ENCODE peak calls at places on chromosomes 13 and 19, in four cellular contexts. Y is lower lobe of right lung, Q is cardiac muscle cell, J is dorsolateral prefrontal cortex. S is an unnamed sample.

GRCh38 chr13:76942363-76942762 is 5.9 kb upstream of the ACOD1 start:
- DNase-seq in Y (no peak), Q (no peak), J (no peak), S (no peak)

GRCh38 chr19:32877977-32878745 is 8.6 kb upstream of the SLC7A9 start:
- DNase-seq in Y (no peak), Q (no peak), J (no peak), S (no peak)

GRCh38 chr13:24678151-24678550 is 2.1 kb upstream of the ATP12A start:
- DNase-seq in Y (no peak), Q (no peak), J (no peak), S (no peak)

GRCh38 chr13:105513448-105513847 is 1022.0 kb downstream of the EFNB2 start:
- DNase-seq in Y (no peak), Q (no peak), J (no peak), S (no peak)

GRCh38 chr19:2201473-2202148 is 34.5 kb downstream of the PLEKHJ1 start:
- DNase-seq in Y (no peak), Q (no peak), J (no peak), S (no peak)

GRCh38 chr19:12985049-12985776 is 10.1 kb upstream of the NFIX start:
- DNase-seq in Y (no peak), Q (no peak), J (peak; percentile 96), S (no peak)

GRCh38 chr19:49468746-49469447 is 5.1 kb upstream of the FLT3LG start:
- DNase-seq in Y (no peak), Q (peak; percentile 66), J (no peak), S (no peak)

GRCh38 chr19:56525214-56525860 is 13.4 kb upstream of the ZFP28 start:
- DNase-seq in Y (no peak), Q (no peak), J (no peak), S (no peak)

GRCh38 chr13:114283581-114283980 is 2.2 kb downstream of the UPF3A start:
- DNase-seq in Y (no peak), Q (peak; percentile 13), J (no peak), S (no peak)

DNA sequence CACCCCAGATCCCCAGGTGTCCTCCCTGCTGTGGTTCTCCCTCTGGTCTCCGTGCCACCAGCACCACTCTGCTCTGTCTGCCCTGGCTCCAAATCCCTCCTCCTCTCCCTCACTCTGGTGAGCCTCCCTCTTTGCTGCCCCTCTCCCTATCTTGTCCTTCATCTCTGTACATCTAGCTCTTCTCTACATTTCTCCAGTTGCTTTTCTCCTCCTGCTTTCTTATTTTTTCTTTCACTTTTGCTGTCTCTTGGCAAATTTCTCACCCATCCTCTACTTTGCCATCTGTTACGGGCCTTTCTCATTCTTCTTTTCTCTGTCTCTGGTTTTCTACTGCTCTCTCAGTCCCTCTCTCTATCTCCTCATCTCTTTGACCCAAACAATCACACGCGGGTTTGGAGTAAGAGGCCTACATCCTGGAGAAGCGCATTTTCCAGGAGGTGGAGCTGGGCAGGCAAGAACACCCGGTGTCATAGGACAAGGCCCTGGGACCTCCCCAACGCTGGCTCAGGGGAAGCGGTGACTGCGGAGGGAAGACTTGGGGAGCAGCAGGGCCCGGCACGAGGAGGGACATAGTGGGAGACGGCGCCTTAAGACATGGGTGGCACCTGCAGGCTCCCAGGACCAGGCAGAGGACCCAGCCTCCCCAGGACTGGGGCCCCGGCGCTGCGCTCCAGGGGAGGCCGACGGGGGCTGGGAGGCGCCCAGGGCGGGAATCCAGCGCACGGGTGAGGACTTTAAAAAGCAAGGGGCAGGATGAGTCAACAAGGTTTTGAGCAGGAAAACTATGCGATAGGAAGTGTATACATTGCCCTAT is 9.9 kb downstream of the ZNF611 start:
- DNase-seq in Y (no peak), Q (no peak), J (no peak), S (no peak)
- TF ChIP-seq CTCF in Y (no peak), Q (no peak), J (no peak), S (no peak)

DNA sequence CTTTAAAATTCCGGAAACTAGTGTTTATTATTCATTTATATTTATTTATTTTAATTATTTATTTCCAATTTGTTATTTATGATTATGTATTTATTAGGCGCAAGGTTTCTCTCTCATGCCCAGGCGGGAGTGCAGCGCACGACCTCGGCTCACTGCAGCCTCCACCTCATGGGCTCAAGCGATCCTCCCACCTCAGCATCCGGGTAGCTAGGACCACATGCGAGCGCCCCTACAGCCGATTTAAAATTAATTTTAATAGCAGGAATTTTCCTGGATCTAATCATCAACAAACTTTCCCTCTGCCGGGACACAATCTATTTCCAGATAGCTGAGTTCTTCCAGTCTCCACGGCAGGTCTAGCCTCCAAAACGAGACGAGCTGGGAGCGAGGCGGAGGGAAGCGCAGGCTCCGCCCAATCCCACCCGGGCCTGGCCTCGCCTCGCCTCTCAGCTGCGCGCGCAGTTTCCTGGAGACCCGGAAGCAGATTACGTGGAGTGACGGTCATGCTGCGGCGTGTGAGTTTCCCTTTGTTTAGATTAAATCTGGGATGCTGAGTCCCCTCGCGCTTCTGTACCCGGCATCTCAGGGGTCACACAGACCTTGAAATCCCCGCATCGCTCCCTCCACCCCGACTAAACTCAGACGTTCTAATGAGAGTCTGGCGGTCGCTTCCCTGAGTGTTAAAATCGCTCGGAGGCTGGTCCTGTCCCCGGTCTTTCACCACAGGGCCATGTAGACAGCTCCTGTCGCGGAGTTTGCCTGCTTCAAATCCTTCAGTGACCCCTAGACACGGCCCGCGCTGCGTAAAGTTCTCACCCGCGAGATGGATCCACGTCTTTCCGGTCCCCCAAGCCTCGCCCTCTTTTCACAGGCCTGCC is at the start of gene ZNF880:
- DNase-seq in Y (peak; percentile 94), Q (peak; percentile 89), J (peak; percentile 83), S (no peak)
- TF ChIP-seq CTCF in Y (no peak), Q (no peak), J (no peak), S (no peak)

DNA sequence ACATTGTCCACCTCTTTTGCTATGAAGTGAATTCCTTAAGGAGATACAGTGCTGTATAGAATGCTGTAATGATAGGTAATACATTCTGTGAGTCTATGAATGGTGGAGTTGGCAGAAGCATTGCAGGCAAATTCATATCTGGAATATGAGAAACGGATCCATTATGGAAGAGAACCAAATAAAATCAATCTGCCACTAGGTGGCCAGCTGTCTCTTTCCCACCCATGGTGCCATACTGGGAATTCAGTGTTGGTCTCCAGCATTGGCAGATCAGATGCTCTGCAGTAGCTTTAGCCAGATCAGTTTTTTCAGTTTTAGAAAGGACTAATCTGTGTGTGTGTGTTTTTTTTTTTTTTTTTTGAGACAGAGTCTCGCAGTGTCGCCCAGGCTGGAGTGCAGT is 27.6 kb downstream of the DNAJC3 start:
- DNase-seq in Y (no peak), Q (no peak), J (no peak), S (no peak)
- TF ChIP-seq CTCF in Y (no peak), Q (peak; percentile 30), J (no peak), S (peak; percentile 30)

GRCh38 chr19:48394331-48395169 is 1.1 kb downstream of the GRIN2D start:
- DNase-seq in Y (no peak), Q (no peak), J (no peak), S (no peak)

GRCh38 chr19:48393196-48393558 is 291 bp upstream of the GRIN2D start:
- DNase-seq in Y (no peak), Q (no peak), J (no peak), S (no peak)

GRCh38 chr19:48395170-48395455 is 1.6 kb downstream of the GRIN2D start:
- DNase-seq in Y (no peak), Q (no peak), J (no peak), S (no peak)

GRCh38 chr19:48395499-48395898 is 2.0 kb downstream of the GRIN2D start:
- DNase-seq in Y (no peak), Q (no peak), J (no peak), S (no peak)

DNA sequence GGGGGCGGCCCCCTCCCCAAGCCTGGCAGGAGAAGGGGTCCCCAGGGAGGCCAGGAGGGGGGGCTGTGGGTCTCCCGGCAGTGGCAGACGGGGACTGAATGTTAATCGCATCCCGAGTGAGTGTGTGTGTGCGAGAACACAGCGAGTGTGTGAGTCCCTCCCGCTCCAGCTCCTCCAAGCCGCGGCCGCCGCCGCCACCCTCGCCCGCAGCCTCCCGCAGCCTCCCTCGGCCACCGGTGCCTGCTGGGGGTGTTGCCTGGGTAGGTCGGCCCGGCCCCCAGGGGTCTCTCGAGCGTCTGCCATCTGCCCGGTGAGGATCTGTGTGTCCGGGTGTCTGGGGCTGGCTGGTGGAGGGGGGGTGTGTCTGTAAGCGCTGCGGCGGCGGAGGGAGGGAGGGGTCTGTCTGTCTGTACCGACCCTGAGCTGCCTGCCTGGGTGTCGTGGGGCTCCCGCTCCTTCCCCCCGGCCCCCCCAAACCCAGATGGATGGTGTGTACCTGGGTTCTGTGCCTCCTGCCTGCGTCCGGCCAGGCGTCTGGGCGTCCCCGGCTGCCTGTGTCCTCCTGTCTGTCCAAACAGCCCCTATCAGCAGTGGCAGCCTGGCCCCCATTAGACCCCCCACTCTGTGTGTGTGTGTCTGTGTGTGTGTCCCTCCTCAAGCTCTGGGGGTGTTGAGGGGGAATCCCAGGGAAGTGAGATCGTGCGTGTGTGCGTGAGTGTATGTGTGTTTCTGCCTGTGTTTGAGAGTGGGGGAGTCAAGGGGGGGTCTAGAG is at the start of gene GRIN2D:
- DNase-seq in Y (no peak), Q (peak; percentile 62), J (no peak), S (peak; percentile 65)
- TF ChIP-seq CTCF in Y (no peak), Q (no peak), J (no peak), S (no peak)

GRCh38 chr19:9958451-9958850 is 22.1 kb upstream of the OLFM2 start:
- DNase-seq in Y (no peak), Q (no peak), J (no peak), S (no peak)
- TF ChIP-seq CTCF in Y (no peak), Q (no peak), J (no peak), S (no peak)

S was measured in mesothelial cell of epicardium.